ENCODE peak calls at places on chromosomes 5 and 9, in four cellular contexts. F is progenitor cell of endocrine pancreas, K is COR-L47, Z is GM03348. U is an unnamed sample.

GRCh38 chr5:2391021-2391420 is 360.5 kb downstream of the IRX2 start:
- DNase-seq in F (no peak), K (no peak), Z (no peak), U (no peak)

GRCh38 chr5:171989276-171989675 is 17.2 kb downstream of the FBXW11 start:
- DNase-seq in F (no peak), K (no peak), Z (no peak), U (no peak)

GRCh38 chr5:963673-964531 is 44.7 kb upstream of the NKD2 start:
- DNase-seq in F (no peak), K (no peak), Z (peak), U (no peak)

GRCh38 chr9:132743886-132744544 is 73.8 kb downstream of the GTF3C4 start:
- DNase-seq in F (no peak), K (no peak), Z (peak), U (no peak)

GRCh38 chr9:15416880-15417279 is 5.8 kb upstream of the SNAPC3 start:
- DNase-seq in F (no peak), K (no peak), Z (peak), U (no peak)

GRCh38 chr5:36300927-36301540 is 668 bp downstream of the RANBP3L start:
- DNase-seq in F (no peak), K (no peak), Z (peak), U (no peak)

GRCh38 chr9:16817002-16817401 is 53.5 kb downstream of the BNC2 start:
- DNase-seq in F (no peak), K (no peak), Z (no peak), U (no peak)

GRCh38 chr5:87411586-87412416 is 929 bp downstream of the CCNH start:
- DNase-seq in F (no peak), K (no peak), Z (peak), U (no peak)

GRCh38 chr5:8906303-8906967 is 639.4 kb downstream of the SEMA5A start:
- DNase-seq in F (no peak), K (no peak), Z (peak), U (no peak)

GRCh38 chr5:119996128-119996527 is 366.8 kb downstream of the FAM170A start:
- DNase-seq in F (no peak), K (no peak), Z (no peak), U (no peak)

GRCh38 chr5:78360674-78361225 is 333 bp downstream of the SCAMP1 start:
- DNase-seq in F (peak), K (peak), Z (peak), U (no peak)

GRCh38 chr9:133883356-133883755 is 108.8 kb downstream of the VAV2 start:
- DNase-seq in F (no peak), K (no peak), Z (no peak), U (no peak)

GRCh38 chr9:77808750-77809079 is 160.6 kb upstream of the GNA14 start:
- DNase-seq in F (no peak), K (no peak), Z (no peak), U (no peak)

GRCh38 chr9:89952401-89952800 is 347.6 kb downstream of the GADD45G start:
- DNase-seq in F (no peak), K (no peak), Z (peak), U (no peak)

GRCh38 chr5:95619096-95619495 is 791 bp upstream of the GPR150 start:
- DNase-seq in F (no peak), K (no peak), Z (no peak), U (no peak)

GRCh38 chr9:12774861-12775367 is at the start of gene LURAP1L:
- DNase-seq in F (no peak), K (peak), Z (peak), U (peak)

GRCh38 chr9:128208943-128209695 is 5.9 kb downstream of the DNM1 start:
- DNase-seq in F (no peak), K (no peak), Z (no peak), U (no peak)

GRCh38 chr5:68562308-68562707 is 346.8 kb downstream of the PIK3R1 start:
- DNase-seq in F (no peak), K (peak), Z (no peak), U (no peak)

GRCh38 chr5:173804579-173804978 is 83.6 kb upstream of the CPEB4 start:
- DNase-seq in F (no peak), K (no peak), Z (no peak), U (no peak)

U was measured in NCI-H1930.